ENCODE peak calls at places on chromosome 5, in nine cellular contexts. One of them, this sample, is unnamed.

GRCh38 chr5:67092447-67093023 is 104.1 kb downstream of the CD180 start:
- DNase-seq in heart left ventricle: no peak
- DNase-seq in CD4-positive, alpha-beta memory T cell: no peak
- DNase-seq in stomach: no peak
- DNase-seq in AG04450: no peak
- DNase-seq in small intestine: peak; percentile 22
- DNase-seq in iPS DF 6.9: no peak
- DNase-seq in WERI-Rb-1: no peak
- DNase-seq in uterus: no peak
- DNase-seq in this sample: no peak

GRCh38 chr5:148559461-148559860 is 94.9 kb downstream of the HTR4 start:
- DNase-seq in heart left ventricle: no peak
- DNase-seq in CD4-positive, alpha-beta memory T cell: no peak
- DNase-seq in stomach: peak; percentile 47
- DNase-seq in AG04450: no peak
- DNase-seq in small intestine: peak; percentile 40
- DNase-seq in iPS DF 6.9: no peak
- DNase-seq in WERI-Rb-1: no peak
- DNase-seq in uterus: no peak
- DNase-seq in this sample: peak; percentile 9

GRCh38 chr5:91020065-91020800 is 362.9 kb downstream of the ARRDC3 start:
- DNase-seq in heart left ventricle: no peak
- DNase-seq in CD4-positive, alpha-beta memory T cell: no peak
- DNase-seq in stomach: no peak
- DNase-seq in AG04450: peak; percentile 4
- DNase-seq in small intestine: no peak
- DNase-seq in iPS DF 6.9: no peak
- DNase-seq in WERI-Rb-1: no peak
- DNase-seq in uterus: no peak
- DNase-seq in this sample: no peak

GRCh38 chr5:32225445-32225844 is 51.3 kb upstream of the GOLPH3 start:
- DNase-seq in heart left ventricle: no peak
- DNase-seq in CD4-positive, alpha-beta memory T cell: no peak
- DNase-seq in stomach: no peak
- DNase-seq in AG04450: no peak
- DNase-seq in small intestine: no peak
- DNase-seq in iPS DF 6.9: no peak
- DNase-seq in WERI-Rb-1: no peak
- DNase-seq in uterus: peak; percentile 37
- DNase-seq in this sample: no peak

GRCh38 chr5:138468133-138468965 is 3.1 kb downstream of the EGR1 start:
- DNase-seq in heart left ventricle: no peak
- DNase-seq in CD4-positive, alpha-beta memory T cell: no peak
- DNase-seq in stomach: no peak
- DNase-seq in AG04450: peak; percentile 41
- DNase-seq in small intestine: no peak
- DNase-seq in iPS DF 6.9: no peak
- DNase-seq in WERI-Rb-1: no peak
- DNase-seq in uterus: no peak
- DNase-seq in this sample: no peak

GRCh38 chr5:174722500-174722899 is 1.9 kb upstream of the MSX2 start:
- DNase-seq in heart left ventricle: no peak
- DNase-seq in CD4-positive, alpha-beta memory T cell: no peak
- DNase-seq in stomach: no peak
- DNase-seq in AG04450: no peak
- DNase-seq in small intestine: no peak
- DNase-seq in iPS DF 6.9: no peak
- DNase-seq in WERI-Rb-1: no peak
- DNase-seq in uterus: no peak
- DNase-seq in this sample: no peak

GRCh38 chr5:80125962-80126480 is 90.9 kb downstream of the THBS4 start:
- DNase-seq in heart left ventricle: no peak
- DNase-seq in CD4-positive, alpha-beta memory T cell: no peak
- DNase-seq in stomach: no peak
- DNase-seq in AG04450: no peak
- DNase-seq in small intestine: no peak
- DNase-seq in iPS DF 6.9: no peak
- DNase-seq in WERI-Rb-1: no peak
- DNase-seq in uterus: no peak
- DNase-seq in this sample: no peak

GRCh38 chr5:178364326-178364675 is 131.7 kb upstream of the PHYKPL start:
- DNase-seq in heart left ventricle: no peak
- DNase-seq in CD4-positive, alpha-beta memory T cell: no peak
- DNase-seq in stomach: no peak
- DNase-seq in AG04450: no peak
- DNase-seq in small intestine: no peak
- DNase-seq in iPS DF 6.9: no peak
- DNase-seq in WERI-Rb-1: no peak
- DNase-seq in uterus: no peak
- DNase-seq in this sample: no peak

GRCh38 chr5:78377056-78377717 is 16.8 kb downstream of the SCAMP1 start:
- DNase-seq in heart left ventricle: no peak
- DNase-seq in CD4-positive, alpha-beta memory T cell: no peak
- DNase-seq in stomach: no peak
- DNase-seq in AG04450: no peak
- DNase-seq in small intestine: no peak
- DNase-seq in iPS DF 6.9: no peak
- DNase-seq in WERI-Rb-1: no peak
- DNase-seq in uterus: peak; percentile 17
- DNase-seq in this sample: peak; percentile 34

GRCh38 chr5:5492087-5492933 is 69.8 kb downstream of the ICE1 start:
- DNase-seq in heart left ventricle: no peak
- DNase-seq in CD4-positive, alpha-beta memory T cell: peak; percentile 58
- DNase-seq in stomach: no peak
- DNase-seq in AG04450: no peak
- DNase-seq in small intestine: peak; percentile 69
- DNase-seq in iPS DF 6.9: peak; percentile 39
- DNase-seq in WERI-Rb-1: peak; percentile 62
- DNase-seq in uterus: no peak
- DNase-seq in this sample: no peak

GRCh38 chr5:14061106-14061505 is 82.0 kb upstream of the TRIO start:
- DNase-seq in heart left ventricle: no peak
- DNase-seq in CD4-positive, alpha-beta memory T cell: no peak
- DNase-seq in stomach: no peak
- DNase-seq in AG04450: no peak
- DNase-seq in small intestine: no peak
- DNase-seq in iPS DF 6.9: peak; percentile 22
- DNase-seq in WERI-Rb-1: no peak
- DNase-seq in uterus: no peak
- DNase-seq in this sample: no peak

GRCh38 chr5:2488593-2488992 is 262.9 kb downstream of the IRX2 start:
- DNase-seq in heart left ventricle: no peak
- DNase-seq in CD4-positive, alpha-beta memory T cell: no peak
- DNase-seq in stomach: no peak
- DNase-seq in AG04450: no peak
- DNase-seq in small intestine: no peak
- DNase-seq in iPS DF 6.9: no peak
- DNase-seq in WERI-Rb-1: no peak
- DNase-seq in uterus: no peak
- DNase-seq in this sample: no peak
- H3K4me3 ChIP-seq in heart left ventricle: no peak overlapping the region
- H3K4me3 ChIP-seq in CD4-positive, alpha-beta memory T cell: no peak overlapping the region
- H3K4me3 ChIP-seq in stomach: no peak overlapping the region
- H3K4me3 ChIP-seq in AG04450: no peak overlapping the region
- H3K4me3 ChIP-seq in small intestine: no peak overlapping the region
- H3K4me3 ChIP-seq in iPS DF 6.9: no peak overlapping the region
- H3K4me3 ChIP-seq in WERI-Rb-1: no peak overlapping the region
- H3K4me3 ChIP-seq in uterus: no peak overlapping the region
- H3K4me3 ChIP-seq in this sample: no peak overlapping the region

DNA sequence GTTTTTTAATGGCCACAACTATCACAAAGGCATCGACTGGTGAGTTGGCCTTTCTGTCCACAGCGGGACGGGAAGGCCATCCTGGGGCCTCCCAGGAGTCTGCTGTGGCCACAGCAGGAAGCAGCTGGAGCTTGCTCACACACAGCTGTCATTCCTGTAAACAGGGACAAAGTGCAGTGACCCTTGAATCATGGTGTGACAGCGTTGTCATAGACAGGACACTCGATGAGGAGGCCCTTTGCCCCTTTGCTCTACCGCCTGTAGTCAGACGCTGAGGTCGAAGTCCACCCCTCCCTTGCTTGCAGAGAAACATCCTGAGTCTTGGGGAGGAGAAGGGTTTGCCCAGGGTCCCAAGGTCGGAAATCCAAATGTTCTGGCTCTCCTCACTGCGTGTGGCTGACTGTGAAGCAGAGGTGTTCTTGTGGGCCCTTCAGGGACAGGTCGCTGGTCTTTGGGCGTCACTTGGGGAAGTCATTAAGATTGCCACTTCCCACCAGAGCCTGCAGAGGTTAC is 35.1 kb downstream of the NDST1 start:
- DNase-seq in heart left ventricle: no peak
- DNase-seq in CD4-positive, alpha-beta memory T cell: no peak
- DNase-seq in stomach: peak; percentile 31
- DNase-seq in AG04450: no peak
- DNase-seq in small intestine: peak; percentile 99
- DNase-seq in iPS DF 6.9: no peak
- DNase-seq in WERI-Rb-1: no peak
- DNase-seq in uterus: no peak
- DNase-seq in this sample: no peak
- H3K27ac ChIP-seq in heart left ventricle: peak overlapping the region; percentile 30
- H3K27ac ChIP-seq in CD4-positive, alpha-beta memory T cell: no peak overlapping the region
- H3K27ac ChIP-seq in stomach: peak overlapping the region; percentile 82
- H3K27ac ChIP-seq in AG04450: peak overlapping the region; percentile 31
- H3K27ac ChIP-seq in small intestine: peak overlapping the region; percentile 95
- H3K27ac ChIP-seq in iPS DF 6.9: no peak overlapping the region
- H3K27ac ChIP-seq in WERI-Rb-1: no peak overlapping the region
- H3K27ac ChIP-seq in uterus: no peak overlapping the region
- H3K27ac ChIP-seq in this sample: no peak overlapping the region

DNA sequence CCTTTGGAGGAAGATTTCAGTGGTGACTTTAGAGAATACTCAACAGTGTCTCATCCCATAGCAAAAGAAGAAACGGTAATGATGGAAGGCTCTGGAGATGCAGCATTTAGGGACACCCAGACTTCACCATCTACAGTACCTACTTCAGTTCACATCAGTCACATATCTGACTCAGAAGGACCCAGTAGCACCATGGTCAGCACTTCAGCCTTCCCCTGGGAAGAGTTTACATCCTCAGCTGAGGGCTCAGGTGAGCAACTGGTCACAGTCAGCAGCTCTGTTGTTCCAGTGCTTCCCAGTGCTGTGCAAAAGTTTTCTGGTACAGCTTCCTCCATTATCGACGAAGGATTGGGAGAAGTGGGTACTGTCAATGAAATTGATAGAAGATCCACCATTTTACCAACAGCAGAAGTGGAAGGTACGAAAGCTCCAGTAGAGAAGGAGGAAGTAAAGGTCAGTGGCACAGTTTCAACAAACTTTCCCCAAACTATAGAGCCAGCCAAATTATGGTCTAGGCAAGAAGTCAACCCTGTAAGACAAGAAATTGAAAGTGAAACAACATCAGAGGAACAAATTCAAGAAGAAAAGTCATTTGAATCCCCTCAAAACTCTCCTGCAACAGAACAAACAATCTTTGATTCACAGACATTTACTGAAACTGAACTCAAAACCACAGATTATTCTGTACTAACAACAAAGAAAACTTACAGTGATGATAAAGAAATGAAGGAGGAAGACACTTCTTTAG is 67.4 kb downstream of the VCAN start:
- DNase-seq in heart left ventricle: no peak
- DNase-seq in CD4-positive, alpha-beta memory T cell: no peak
- DNase-seq in stomach: no peak
- DNase-seq in AG04450: no peak
- DNase-seq in small intestine: no peak
- DNase-seq in iPS DF 6.9: no peak
- DNase-seq in WERI-Rb-1: no peak
- DNase-seq in uterus: no peak
- DNase-seq in this sample: no peak
- H3K4me3 ChIP-seq in heart left ventricle: no peak overlapping the region
- H3K4me3 ChIP-seq in CD4-positive, alpha-beta memory T cell: no peak overlapping the region
- H3K4me3 ChIP-seq in stomach: no peak overlapping the region
- H3K4me3 ChIP-seq in AG04450: no peak overlapping the region
- H3K4me3 ChIP-seq in small intestine: no peak overlapping the region
- H3K4me3 ChIP-seq in iPS DF 6.9: no peak overlapping the region
- H3K4me3 ChIP-seq in WERI-Rb-1: no peak overlapping the region
- H3K4me3 ChIP-seq in uterus: no peak overlapping the region
- H3K4me3 ChIP-seq in this sample: no peak overlapping the region

GRCh38 chr5:3994635-3995034 is 399.0 kb downstream of the IRX1 start:
- DNase-seq in heart left ventricle: no peak
- DNase-seq in CD4-positive, alpha-beta memory T cell: no peak
- DNase-seq in stomach: no peak
- DNase-seq in AG04450: no peak
- DNase-seq in small intestine: no peak
- DNase-seq in iPS DF 6.9: no peak
- DNase-seq in WERI-Rb-1: no peak
- DNase-seq in uterus: no peak
- DNase-seq in this sample: no peak

GRCh38 chr5:3995954-3996619 is 400.5 kb downstream of the IRX1 start:
- DNase-seq in heart left ventricle: no peak
- DNase-seq in CD4-positive, alpha-beta memory T cell: no peak
- DNase-seq in stomach: no peak
- DNase-seq in AG04450: no peak
- DNase-seq in small intestine: no peak
- DNase-seq in iPS DF 6.9: no peak
- DNase-seq in WERI-Rb-1: no peak
- DNase-seq in uterus: no peak
- DNase-seq in this sample: no peak

GRCh38 chr5:3996871-3997410 is 401.3 kb downstream of the IRX1 start:
- DNase-seq in heart left ventricle: no peak
- DNase-seq in CD4-positive, alpha-beta memory T cell: no peak
- DNase-seq in stomach: no peak
- DNase-seq in AG04450: no peak
- DNase-seq in small intestine: no peak
- DNase-seq in iPS DF 6.9: no peak
- DNase-seq in WERI-Rb-1: no peak
- DNase-seq in uterus: no peak
- DNase-seq in this sample: no peak

GRCh38 chr5:3997670-3998069 is 402.0 kb downstream of the IRX1 start:
- DNase-seq in heart left ventricle: no peak
- DNase-seq in CD4-positive, alpha-beta memory T cell: no peak
- DNase-seq in stomach: no peak
- DNase-seq in AG04450: no peak
- DNase-seq in small intestine: no peak
- DNase-seq in iPS DF 6.9: no peak
- DNase-seq in WERI-Rb-1: no peak
- DNase-seq in uterus: no peak
- DNase-seq in this sample: no peak

GRCh38 chr5:3993856-3994473 is 398.3 kb downstream of the IRX1 start:
- DNase-seq in heart left ventricle: peak; percentile 28
- DNase-seq in CD4-positive, alpha-beta memory T cell: no peak
- DNase-seq in stomach: no peak
- DNase-seq in AG04450: no peak
- DNase-seq in small intestine: no peak
- DNase-seq in iPS DF 6.9: no peak
- DNase-seq in WERI-Rb-1: no peak
- DNase-seq in uterus: no peak
- DNase-seq in this sample: no peak
- H3K27ac ChIP-seq in heart left ventricle: peak overlapping the region; percentile 73
- H3K27ac ChIP-seq in CD4-positive, alpha-beta memory T cell: no peak overlapping the region
- H3K27ac ChIP-seq in stomach: no peak overlapping the region
- H3K27ac ChIP-seq in AG04450: no peak overlapping the region
- H3K27ac ChIP-seq in small intestine: no peak overlapping the region
- H3K27ac ChIP-seq in iPS DF 6.9: no peak overlapping the region
- H3K27ac ChIP-seq in WERI-Rb-1: no peak overlapping the region
- H3K27ac ChIP-seq in uterus: no peak overlapping the region
- H3K27ac ChIP-seq in this sample: no peak overlapping the region

This sample was measured in pancreas.